ENCODE peak calls at places on chromosomes 6 and 20, in ten cellular contexts. One of them, this sample, is unnamed.

GRCh38 chr20:4227085-4227821 is 211.9 kb upstream of the RNF24 start:
- DNase-seq in upper lobe of left lung: no peak
- DNase-seq in HCT116: no peak
- DNase-seq in stomach: no peak
- DNase-seq in A549: peak; percentile 54
- DNase-seq in body of pancreas: no peak
- DNase-seq in HepG2: peak; percentile 68
- DNase-seq in adrenal gland: no peak
- DNase-seq in right lobe of liver: no peak
- DNase-seq in H54: peak; percentile 61
- DNase-seq in this sample: no peak

GRCh38 chr6:144582939-144583613 is 297.9 kb downstream of the UTRN start:
- DNase-seq in upper lobe of left lung: peak; percentile 24
- DNase-seq in HCT116: no peak
- DNase-seq in stomach: peak; percentile 31
- DNase-seq in A549: no peak
- DNase-seq in body of pancreas: peak; percentile 19
- DNase-seq in HepG2: no peak
- DNase-seq in adrenal gland: peak; percentile 26
- DNase-seq in right lobe of liver: peak; percentile 42
- DNase-seq in H54: no peak
- DNase-seq in this sample: no peak

GRCh38 chr6:138289739-138290138 is 71.4 kb upstream of the PBOV1 start:
- DNase-seq in upper lobe of left lung: no peak
- DNase-seq in HCT116: no peak
- DNase-seq in stomach: peak; percentile 38
- DNase-seq in A549: peak; percentile 6
- DNase-seq in body of pancreas: no peak
- DNase-seq in HepG2: peak; percentile 47
- DNase-seq in adrenal gland: no peak
- DNase-seq in right lobe of liver: peak; percentile 62
- DNase-seq in H54: no peak
- DNase-seq in this sample: no peak

GRCh38 chr6:95543798-95544197 is 33.5 kb upstream of the MANEA start:
- DNase-seq in upper lobe of left lung: no peak
- DNase-seq in HCT116: no peak
- DNase-seq in stomach: no peak
- DNase-seq in A549: no peak
- DNase-seq in body of pancreas: no peak
- DNase-seq in HepG2: no peak
- DNase-seq in adrenal gland: no peak
- DNase-seq in right lobe of liver: no peak
- DNase-seq in H54: no peak
- DNase-seq in this sample: no peak

GRCh38 chr6:4350571-4351505 is 215.5 kb upstream of the ECI2 start:
- DNase-seq in upper lobe of left lung: no peak
- DNase-seq in HCT116: no peak
- DNase-seq in stomach: no peak
- DNase-seq in A549: no peak
- DNase-seq in body of pancreas: no peak
- DNase-seq in HepG2: no peak
- DNase-seq in adrenal gland: no peak
- DNase-seq in right lobe of liver: no peak
- DNase-seq in H54: no peak
- DNase-seq in this sample: no peak

GRCh38 chr6:12258191-12258590 is 32.0 kb upstream of the EDN1 start:
- DNase-seq in upper lobe of left lung: no peak
- DNase-seq in HCT116: no peak
- DNase-seq in stomach: no peak
- DNase-seq in A549: no peak
- DNase-seq in body of pancreas: no peak
- DNase-seq in HepG2: no peak
- DNase-seq in adrenal gland: no peak
- DNase-seq in right lobe of liver: no peak
- DNase-seq in H54: no peak
- DNase-seq in this sample: no peak

GRCh38 chr6:18155864-18156396 is 708 bp downstream of the KDM1B start:
- DNase-seq in upper lobe of left lung: no peak
- DNase-seq in HCT116: peak; percentile 80
- DNase-seq in stomach: peak; percentile 82
- DNase-seq in A549: peak; percentile 76
- DNase-seq in body of pancreas: peak; percentile 92
- DNase-seq in HepG2: peak; percentile 85
- DNase-seq in adrenal gland: peak; percentile 59
- DNase-seq in right lobe of liver: peak; percentile 81
- DNase-seq in H54: peak; percentile 40
- DNase-seq in this sample: peak; percentile 90

GRCh38 chr6:169046483-169047192 is 207.0 kb downstream of the THBS2 start:
- DNase-seq in upper lobe of left lung: no peak
- DNase-seq in HCT116: no peak
- DNase-seq in stomach: no peak
- DNase-seq in A549: no peak
- DNase-seq in body of pancreas: no peak
- DNase-seq in HepG2: no peak
- DNase-seq in adrenal gland: no peak
- DNase-seq in right lobe of liver: no peak
- DNase-seq in H54: peak; percentile 11
- DNase-seq in this sample: peak; percentile 76

GRCh38 chr20:21397341-21398108 is at the start of gene NKX2-4:
- DNase-seq in upper lobe of left lung: peak; percentile 73
- DNase-seq in HCT116: no peak
- DNase-seq in stomach: no peak
- DNase-seq in A549: no peak
- DNase-seq in body of pancreas: no peak
- DNase-seq in HepG2: no peak
- DNase-seq in adrenal gland: no peak
- DNase-seq in right lobe of liver: no peak
- DNase-seq in H54: no peak
- DNase-seq in this sample: no peak

GRCh38 chr6:131683479-131683878 is 17.7 kb downstream of the OR2A4 start:
- DNase-seq in upper lobe of left lung: no peak
- DNase-seq in HCT116: no peak
- DNase-seq in stomach: no peak
- DNase-seq in A549: no peak
- DNase-seq in body of pancreas: no peak
- DNase-seq in HepG2: no peak
- DNase-seq in adrenal gland: no peak
- DNase-seq in right lobe of liver: no peak
- DNase-seq in H54: no peak
- DNase-seq in this sample: no peak

GRCh38 chr20:36573103-36573797 is at the start of gene TGIF2:
- DNase-seq in upper lobe of left lung: peak; percentile 96
- DNase-seq in HCT116: peak; percentile 34
- DNase-seq in stomach: peak; percentile 79
- DNase-seq in A549: peak; percentile 71
- DNase-seq in body of pancreas: peak; percentile 85
- DNase-seq in HepG2: peak; percentile 92
- DNase-seq in adrenal gland: peak; percentile 82
- DNase-seq in right lobe of liver: peak; percentile 89
- DNase-seq in H54: peak; percentile 78
- DNase-seq in this sample: peak; percentile 55

DNA sequence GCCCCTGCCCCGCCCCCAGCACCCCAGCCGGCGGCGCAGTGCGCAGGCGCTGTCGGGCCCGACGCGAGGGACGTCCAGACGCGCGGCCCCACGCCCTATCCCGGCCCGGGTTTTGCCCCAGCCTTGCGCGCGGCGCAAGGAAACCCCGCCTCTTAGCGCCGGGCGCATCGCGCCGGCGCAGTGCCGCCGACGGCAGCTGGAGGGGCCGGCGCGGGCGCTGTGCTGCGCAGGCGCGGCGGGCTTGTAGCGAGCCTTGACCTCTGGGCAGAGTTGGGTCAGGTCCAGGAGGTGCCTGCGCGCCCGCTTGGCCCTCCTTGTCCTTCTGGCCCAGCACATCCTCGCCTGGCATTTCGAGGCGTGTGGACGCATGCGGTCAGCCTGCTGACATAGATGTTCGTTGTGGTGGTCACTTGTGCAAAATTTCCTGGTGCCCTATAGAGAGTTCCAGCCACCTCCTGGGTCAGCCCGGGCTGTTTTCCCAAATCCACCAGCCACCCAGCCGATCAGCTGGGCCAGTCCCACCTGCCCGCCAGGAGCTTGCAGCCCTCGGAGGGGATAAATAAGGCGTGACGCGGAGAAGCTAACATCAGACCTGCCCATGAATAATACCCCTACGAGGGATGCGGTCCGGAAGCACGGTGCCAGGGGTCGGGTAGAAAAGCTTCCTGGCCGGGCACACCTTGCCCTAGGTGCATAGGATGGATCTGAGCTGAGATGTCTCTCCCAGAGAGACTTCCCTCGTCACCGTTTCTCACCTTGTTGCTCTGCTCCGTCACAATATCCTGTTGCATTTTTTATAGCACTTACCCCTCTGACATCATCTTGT is 423 bp upstream of the PRELID3B start:
- DNase-seq in upper lobe of left lung: peak; percentile 99
- DNase-seq in HCT116: peak; percentile 84
- DNase-seq in stomach: peak; percentile 96
- DNase-seq in A549: peak; percentile 85
- DNase-seq in body of pancreas: peak; percentile 96
- DNase-seq in HepG2: peak; percentile 56
- DNase-seq in adrenal gland: peak; percentile 94
- DNase-seq in right lobe of liver: peak; percentile 95
- DNase-seq in H54: peak; percentile 94
- DNase-seq in this sample: peak; percentile 98
- TF ChIP-seq POLR2A in upper lobe of left lung: no peak
- TF ChIP-seq POLR2A in HCT116: no peak
- TF ChIP-seq POLR2A in stomach: no peak
- TF ChIP-seq POLR2A in A549: peak; percentile 63
- TF ChIP-seq POLR2A in body of pancreas: no peak
- TF ChIP-seq POLR2A in HepG2: no peak
- TF ChIP-seq POLR2A in adrenal gland: no peak
- TF ChIP-seq POLR2A in right lobe of liver: no peak
- TF ChIP-seq POLR2A in H54: peak; percentile 33
- TF ChIP-seq POLR2A in this sample: no peak

DNA sequence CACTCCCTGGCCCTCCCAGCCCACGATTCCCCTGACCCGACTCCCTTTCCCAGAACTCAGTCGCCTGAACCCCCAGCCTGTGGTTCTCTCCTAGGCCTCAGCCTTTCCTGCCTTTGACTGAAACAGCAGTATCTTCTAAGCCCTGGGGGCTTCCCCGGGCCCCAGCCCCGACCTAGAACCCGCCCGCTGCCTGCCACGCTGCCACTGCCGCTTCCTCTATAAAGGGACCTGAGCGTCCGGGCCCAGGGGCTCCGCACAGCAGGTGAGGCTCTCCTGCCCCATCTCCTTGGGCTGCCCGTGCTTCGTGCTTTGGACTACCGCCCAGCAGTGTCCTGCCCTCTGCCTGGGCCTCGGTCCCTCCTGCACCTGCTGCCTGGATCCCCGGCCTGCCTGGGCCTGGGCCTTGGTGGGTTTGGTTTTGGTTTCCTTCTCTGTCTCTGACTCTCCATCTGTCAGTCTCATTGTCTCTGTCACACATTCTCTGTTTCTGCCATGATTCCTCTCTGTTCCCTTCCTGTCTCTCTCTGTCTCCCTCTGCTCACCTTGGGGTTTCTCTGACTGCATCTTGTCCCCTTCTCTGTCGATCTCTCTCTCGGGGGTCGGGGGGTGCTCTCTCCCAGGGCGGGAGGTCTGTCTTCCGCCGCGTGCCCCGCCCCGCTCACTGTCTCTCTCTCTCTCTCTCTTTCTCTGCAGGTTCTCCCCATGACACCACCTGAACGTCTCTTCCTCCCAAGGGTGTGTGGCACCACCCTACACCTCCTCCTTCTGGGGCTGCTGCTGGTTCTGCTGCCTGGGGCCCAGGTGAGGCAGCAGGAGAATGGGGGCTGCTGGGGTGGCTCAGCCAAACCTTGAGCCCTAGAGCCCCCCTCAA is at the start of gene LTA:
- DNase-seq in upper lobe of left lung: peak; percentile 77
- DNase-seq in HCT116: no peak
- DNase-seq in stomach: no peak
- DNase-seq in A549: no peak
- DNase-seq in body of pancreas: no peak
- DNase-seq in HepG2: no peak
- DNase-seq in adrenal gland: no peak
- DNase-seq in right lobe of liver: no peak
- DNase-seq in H54: no peak
- DNase-seq in this sample: peak; percentile 80
- TF ChIP-seq POLR2A in upper lobe of left lung: no peak
- TF ChIP-seq POLR2A in HCT116: no peak
- TF ChIP-seq POLR2A in stomach: no peak
- TF ChIP-seq POLR2A in A549: no peak
- TF ChIP-seq POLR2A in body of pancreas: no peak
- TF ChIP-seq POLR2A in HepG2: no peak
- TF ChIP-seq POLR2A in adrenal gland: no peak
- TF ChIP-seq POLR2A in right lobe of liver: no peak
- TF ChIP-seq POLR2A in H54: no peak
- TF ChIP-seq POLR2A in this sample: no peak

GRCh38 chr20:23350855-23351838 is 556 bp downstream of the NXT1 start:
- DNase-seq in upper lobe of left lung: no peak
- DNase-seq in HCT116: peak; percentile 47
- DNase-seq in stomach: peak; percentile 41
- DNase-seq in A549: peak; percentile 44
- DNase-seq in body of pancreas: peak; percentile 35
- DNase-seq in HepG2: peak; percentile 85
- DNase-seq in adrenal gland: peak; percentile 60
- DNase-seq in right lobe of liver: peak; percentile 61
- DNase-seq in H54: no peak
- DNase-seq in this sample: peak; percentile 90
- TF ChIP-seq POLR2A in upper lobe of left lung: no peak
- TF ChIP-seq POLR2A in HCT116: no peak
- TF ChIP-seq POLR2A in stomach: no peak
- TF ChIP-seq POLR2A in A549: no peak
- TF ChIP-seq POLR2A in body of pancreas: no peak
- TF ChIP-seq POLR2A in HepG2: peak; percentile 49
- TF ChIP-seq POLR2A in adrenal gland: no peak
- TF ChIP-seq POLR2A in right lobe of liver: no peak
- TF ChIP-seq POLR2A in H54: peak; percentile 22
- TF ChIP-seq POLR2A in this sample: no peak

DNA sequence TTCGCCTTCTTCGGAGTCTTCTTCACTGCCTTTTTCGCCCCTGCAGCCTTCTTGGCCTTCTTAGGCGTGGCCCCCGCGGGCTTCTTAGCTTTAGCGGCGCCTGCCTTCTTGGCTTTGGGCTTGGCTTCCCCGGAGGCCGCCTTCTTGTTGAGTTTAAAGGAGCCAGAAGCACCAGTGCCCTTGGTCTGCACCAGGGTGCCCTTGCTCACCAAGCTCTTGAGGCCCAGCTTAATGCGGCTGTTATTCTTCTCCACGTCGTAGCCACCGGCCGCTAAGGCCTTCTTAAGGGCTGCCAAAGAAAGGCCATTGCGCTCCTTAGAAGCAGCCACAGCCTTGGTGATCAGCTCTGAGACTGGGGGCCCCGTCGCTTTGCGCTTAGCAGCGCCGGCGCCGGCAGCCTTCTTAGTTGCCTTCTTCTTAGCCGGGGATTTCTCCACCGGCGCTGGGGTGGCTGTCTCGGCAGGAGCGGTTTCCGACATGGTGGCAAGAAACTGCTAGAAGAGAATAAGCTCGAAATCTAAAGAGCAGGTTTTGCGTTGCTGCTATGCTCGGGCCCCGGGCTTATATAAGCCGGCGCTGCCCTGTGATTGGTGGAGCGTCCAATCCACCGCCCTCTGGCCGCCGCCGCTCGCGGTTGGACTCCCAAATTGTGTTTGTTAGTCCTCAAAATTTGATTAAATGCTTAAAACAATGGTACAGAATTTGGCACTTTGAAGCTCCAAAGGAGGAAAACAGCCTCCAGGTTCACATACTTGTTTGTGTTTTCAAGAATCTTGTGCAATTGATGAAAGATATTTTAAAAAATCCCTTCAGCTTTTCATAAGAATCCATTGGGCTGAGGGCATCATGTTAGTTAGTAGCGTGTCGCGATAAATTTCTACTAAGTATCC is 44.9 kb downstream of the OR2B2 start:
- DNase-seq in upper lobe of left lung: peak; percentile 91
- DNase-seq in HCT116: no peak
- DNase-seq in stomach: peak; percentile 82
- DNase-seq in A549: no peak
- DNase-seq in body of pancreas: peak; percentile 27
- DNase-seq in HepG2: peak; percentile 58
- DNase-seq in adrenal gland: peak; percentile 64
- DNase-seq in right lobe of liver: peak; percentile 83
- DNase-seq in H54: peak; percentile 46
- DNase-seq in this sample: peak; percentile 51
- TF ChIP-seq POLR2A in upper lobe of left lung: peak; percentile 48
- TF ChIP-seq POLR2A in HCT116: no peak
- TF ChIP-seq POLR2A in stomach: no peak
- TF ChIP-seq POLR2A in A549: peak; percentile 22
- TF ChIP-seq POLR2A in body of pancreas: peak; percentile 39
- TF ChIP-seq POLR2A in HepG2: peak; percentile 56
- TF ChIP-seq POLR2A in adrenal gland: peak; percentile 56
- TF ChIP-seq POLR2A in right lobe of liver: peak; percentile 80
- TF ChIP-seq POLR2A in H54: peak; percentile 70
- TF ChIP-seq POLR2A in this sample: no peak